ENCODE peak calls at places on chromosome 21, in five cellular contexts. M, A, N, B and Q are unnamed samples.

GRCh38 chr21:42215942-42216725 is 2.8 kb upstream of the ABCG1 start:
- DNase-seq in A (no peak), B (no peak), N (no peak), M (no peak), Q (no peak)

GRCh38 chr21:43267391-43268085 is 98.7 kb downstream of the CRYAA start:
- DNase-seq in M (no peak), N (no peak), B (no peak), A (peak), Q (no peak)

GRCh38 chr21:42513151-42513984 is at the start of gene SLC37A1:
- DNase-seq in N (peak), A (peak), M (no peak), B (no peak), Q (peak)

GRCh38 chr21:26565546-26565945 is 7.5 kb downstream of the CYYR1 start:
- DNase-seq in A (no peak), B (no peak), N (no peak), M (no peak), Q (no peak)

GRCh38 chr21:16308269-16308668 is 578.5 kb downstream of the USP25 start:
- DNase-seq in N (no peak), B (peak), M (no peak), A (no peak), Q (no peak)

GRCh38 chr21:26977741-26978140 is 10.9 kb upstream of the ADAMTS5 start:
- DNase-seq in N (no peak), B (no peak), M (no peak), A (no peak), Q (no peak)

GRCh38 chr21:32457360-32457840 is 44.9 kb downstream of the EVA1C start:
- DNase-seq in N (no peak), M (peak), B (peak), A (peak), Q (no peak)

GRCh38 chr21:31576428-31576827 is 83.1 kb upstream of the SOD1 start:
- DNase-seq in N (no peak), B (peak), A (peak), M (no peak), Q (no peak)

GRCh38 chr21:32599146-32599925 is 12.8 kb downstream of the CFAP298 start:
- DNase-seq in A (peak), N (no peak), M (no peak), B (no peak), Q (no peak)

GRCh38 chr21:44987301-44987885 is 47.6 kb downstream of the SLX9 start:
- DNase-seq in A (peak), B (no peak), N (no peak), M (no peak), Q (no peak)

GRCh38 chr21:42218836-42219605 is at the start of gene ABCG1:
- DNase-seq in N (no peak), A (peak), M (no peak), B (peak), Q (peak)

GRCh38 chr21:14878971-14879370 is 185.8 kb downstream of the NRIP1 start:
- DNase-seq in A (no peak), N (no peak), B (no peak), M (no peak), Q (no peak)

GRCh38 chr21:22536511-22536910 is 1538.3 kb downstream of the NCAM2 start:
- DNase-seq in B (peak), M (no peak), A (no peak), N (no peak), Q (no peak)

GRCh38 chr21:17526771-17527170 is 13.9 kb downstream of the CXADR start:
- DNase-seq in M (no peak), B (no peak), A (no peak), N (no peak), Q (no peak)

GRCh38 chr21:45330075-45330781 is 42.5 kb upstream of the POFUT2 start:
- DNase-seq in M (peak), A (peak), B (peak), N (peak), Q (no peak)

GRCh38 chr21:17472592-17473271 is 40.1 kb upstream of the CXADR start:
- DNase-seq in M (no peak), A (no peak), B (no peak), N (no peak), Q (no peak)

GRCh38 chr21:45084121-45084520 is 9.7 kb downstream of the ADARB1 start:
- DNase-seq in N (no peak), M (no peak), B (no peak), A (no peak), Q (no peak)

GRCh38 chr21:45019076-45019886 is 55.1 kb upstream of the ADARB1 start:
- DNase-seq in M (peak), A (peak), N (peak), B (no peak), Q (no peak)

GRCh38 chr21:17461014-17461413 is 51.8 kb upstream of the CXADR start:
- DNase-seq in B (peak), A (no peak), M (peak), N (no peak), Q (no peak)

GRCh38 chr21:31732891-31733520 is 1.1 kb upstream of the SCAF4 start:
- DNase-seq in N (no peak), B (peak), A (no peak), M (no peak), Q (no peak)

GRCh38 chr21:27362249-27362648 is 395.4 kb upstream of the ADAMTS5 start:
- DNase-seq in A (no peak), N (no peak), B (peak), M (no peak), Q (no peak)

GRCh38 chr21:32256873-32257620 is 21.8 kb downstream of the MIS18A start:
- DNase-seq in N (no peak), M (peak), A (no peak), B (peak), Q (no peak)

GRCh38 chr21:45146801-45147200 is 72.4 kb downstream of the ADARB1 start:
- DNase-seq in B (no peak), A (no peak), M (no peak), N (no peak), Q (no peak)

GRCh38 chr21:15060776-15061175 is 4.0 kb downstream of the NRIP1 start:
- DNase-seq in N (no peak), B (no peak), M (no peak), A (no peak), Q (no peak)

GRCh38 chr21:35506352-35506751 is 457.2 kb upstream of the RUNX1 start:
- DNase-seq in M (no peak), B (peak), N (no peak), A (no peak), Q (no peak)

GRCh38 chr21:30434033-30434631 is 4.1 kb downstream of the KRTAP13-4 start:
- DNase-seq in A (no peak), M (no peak), B (peak), N (peak), Q (peak)
- TF ChIP-seq CTCF in A (no peak), M (no peak), B (peak), N (peak), Q (peak)

GRCh38 chr21:38240121-38240520 is 16.7 kb upstream of the KCNJ15 start:
- DNase-seq in M (no peak), B (no peak), N (no peak), A (no peak), Q (no peak)

GRCh38 chr21:38242036-38242435 is 14.8 kb upstream of the KCNJ15 start:
- DNase-seq in N (no peak), A (no peak), M (no peak), B (no peak), Q (no peak)

GRCh38 chr21:38234395-38235142 is 22.2 kb upstream of the KCNJ15 start:
- DNase-seq in B (no peak), M (no peak), A (no peak), N (no peak), Q (no peak)

GRCh38 chr21:38241029-38241740 is 15.6 kb upstream of the KCNJ15 start:
- DNase-seq in M (no peak), N (no peak), B (peak), A (no peak), Q (no peak)

DNA sequence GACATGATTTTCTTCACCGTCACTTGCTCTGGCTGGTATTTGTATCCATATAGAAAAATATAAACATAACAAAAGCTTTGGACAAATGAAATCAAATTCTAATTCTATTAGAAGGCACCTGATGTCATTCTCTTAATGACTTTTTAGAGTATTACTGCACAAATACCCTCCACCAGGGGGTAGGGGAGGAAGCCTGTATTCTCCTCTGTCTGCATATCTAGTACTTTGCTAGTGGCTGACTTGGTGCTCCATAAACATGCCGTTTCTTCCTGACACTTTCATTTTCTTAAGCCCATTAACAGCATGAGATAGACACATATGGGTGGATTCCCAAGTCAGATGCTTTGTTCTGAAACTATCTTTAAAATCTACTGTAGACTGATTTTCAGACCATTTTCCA is 20.6 kb upstream of the KCNJ15 start:
- DNase-seq in N (no peak), M (no peak), A (no peak), B (no peak), Q (no peak)
- TF ChIP-seq CTCF in N (peak), M (no peak), A (no peak), B (peak), Q (no peak)

DNA sequence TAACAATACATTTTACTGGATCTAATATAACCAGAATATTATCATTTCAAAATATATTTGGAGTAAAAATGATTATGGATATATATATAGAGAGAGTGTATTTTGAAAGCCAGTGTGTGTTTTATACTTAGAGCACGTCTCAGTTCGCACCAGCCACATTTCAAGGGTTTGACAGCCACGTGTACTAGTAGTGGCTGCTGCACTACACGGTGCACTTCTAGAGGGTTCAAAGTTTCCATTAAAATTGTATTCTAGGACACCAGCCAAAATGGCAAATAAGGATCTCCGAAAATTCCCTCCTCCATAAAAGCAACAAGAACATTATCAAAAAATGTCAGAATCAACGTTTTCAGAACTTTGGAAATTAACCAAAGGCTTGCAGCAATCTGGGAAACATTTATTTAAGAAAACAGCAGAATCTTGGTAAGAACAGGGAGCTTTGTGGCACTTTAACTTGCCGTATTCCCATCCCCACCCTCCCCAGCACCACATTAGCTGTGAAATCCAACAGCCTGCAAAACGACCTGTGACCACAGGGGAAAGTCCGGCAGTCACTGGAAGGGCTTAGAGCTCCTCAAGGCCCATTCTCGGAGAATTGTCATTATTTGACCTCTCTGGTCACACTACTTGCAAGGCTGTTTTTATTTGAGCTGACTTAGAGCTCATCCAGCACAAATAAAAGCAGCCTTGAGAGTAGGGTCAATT is 33.5 kb upstream of the MRPS6 start:
- DNase-seq in B (no peak), M (no peak), N (no peak), A (no peak), Q (no peak)
- TF ChIP-seq CTCF in B (no peak), M (no peak), N (peak), A (no peak), Q (no peak)

DNA sequence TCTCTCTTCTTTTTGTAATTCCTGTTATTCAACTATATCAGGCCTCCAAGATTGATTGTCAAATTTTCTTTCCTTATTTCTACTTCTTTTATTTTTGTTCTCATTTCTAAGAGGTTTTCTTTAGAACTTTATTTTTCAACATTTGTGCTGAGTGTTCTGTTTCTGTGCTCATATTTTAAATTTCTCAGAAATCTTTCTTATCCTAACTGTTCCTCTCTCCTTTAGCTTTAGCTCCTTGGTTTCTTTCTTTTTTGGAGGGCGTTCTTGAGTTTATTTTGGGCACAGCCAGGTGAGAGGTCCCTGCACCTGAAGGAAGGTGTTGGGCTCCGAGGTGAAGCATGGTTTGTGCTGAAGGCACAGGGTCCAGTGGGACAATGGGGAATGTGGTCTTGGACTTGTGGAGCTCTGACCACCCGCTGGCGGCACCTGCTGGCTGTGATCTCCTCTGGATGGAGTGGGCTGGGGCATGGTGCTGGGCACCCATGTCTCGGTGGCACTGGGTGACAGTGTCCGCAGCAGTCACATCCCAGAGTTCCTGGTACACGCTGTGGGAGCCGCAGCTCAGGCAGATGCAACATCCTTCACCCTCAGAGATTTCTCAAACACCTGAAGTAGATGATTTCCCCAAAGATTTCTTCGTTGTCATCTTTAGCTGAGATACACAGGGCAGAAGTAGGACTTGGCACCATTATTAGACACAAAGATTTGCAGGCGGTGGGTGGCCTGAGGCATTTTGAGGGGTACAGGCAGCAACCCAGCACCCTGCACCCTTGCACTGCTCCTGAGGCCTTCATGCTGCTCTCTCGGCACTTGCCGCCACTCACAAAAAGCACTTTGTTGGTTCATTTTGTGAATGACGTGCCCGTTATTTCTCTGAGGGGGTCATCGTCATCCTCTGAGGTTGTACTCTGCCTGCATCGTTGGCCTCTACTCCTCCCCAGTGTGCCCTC is 38.2 kb upstream of the DIP2A start:
- DNase-seq in M (no peak), A (peak), N (no peak), B (no peak), Q (no peak)
- TF ChIP-seq CTCF in M (no peak), A (no peak), N (no peak), B (no peak), Q (no peak)

GRCh38 chr21:40615503-40616376 is 231.2 kb downstream of the DSCAM start:
- DNase-seq in A (no peak), M (no peak), B (no peak), N (no peak), Q (no peak)
- TF ChIP-seq CTCF in A (no peak), M (no peak), B (no peak), N (no peak), Q (no peak)

DNA sequence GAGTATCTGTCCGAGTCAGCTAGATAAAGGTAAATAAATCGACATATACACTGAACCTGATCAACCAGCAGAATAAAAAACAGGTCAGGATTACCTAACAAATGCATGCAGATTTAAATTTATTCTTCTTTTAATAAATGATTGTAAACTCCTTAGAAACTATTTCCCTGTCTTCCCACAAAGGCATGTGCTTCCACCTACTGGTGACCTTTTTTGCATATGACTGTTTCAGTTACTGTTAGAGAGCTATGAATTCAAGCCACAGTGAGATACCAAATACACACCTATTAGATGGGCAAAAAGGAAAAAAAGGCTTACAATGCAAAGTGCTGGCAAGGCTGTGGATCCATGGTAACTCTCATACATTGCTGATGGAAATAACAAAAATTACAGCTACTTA is 957.4 kb upstream of the NCAM2 start:
- DNase-seq in M (no peak), N (no peak), A (no peak), B (no peak), Q (no peak)
- TF ChIP-seq CTCF in M (no peak), N (peak), A (no peak), B (no peak), Q (peak)

DNA sequence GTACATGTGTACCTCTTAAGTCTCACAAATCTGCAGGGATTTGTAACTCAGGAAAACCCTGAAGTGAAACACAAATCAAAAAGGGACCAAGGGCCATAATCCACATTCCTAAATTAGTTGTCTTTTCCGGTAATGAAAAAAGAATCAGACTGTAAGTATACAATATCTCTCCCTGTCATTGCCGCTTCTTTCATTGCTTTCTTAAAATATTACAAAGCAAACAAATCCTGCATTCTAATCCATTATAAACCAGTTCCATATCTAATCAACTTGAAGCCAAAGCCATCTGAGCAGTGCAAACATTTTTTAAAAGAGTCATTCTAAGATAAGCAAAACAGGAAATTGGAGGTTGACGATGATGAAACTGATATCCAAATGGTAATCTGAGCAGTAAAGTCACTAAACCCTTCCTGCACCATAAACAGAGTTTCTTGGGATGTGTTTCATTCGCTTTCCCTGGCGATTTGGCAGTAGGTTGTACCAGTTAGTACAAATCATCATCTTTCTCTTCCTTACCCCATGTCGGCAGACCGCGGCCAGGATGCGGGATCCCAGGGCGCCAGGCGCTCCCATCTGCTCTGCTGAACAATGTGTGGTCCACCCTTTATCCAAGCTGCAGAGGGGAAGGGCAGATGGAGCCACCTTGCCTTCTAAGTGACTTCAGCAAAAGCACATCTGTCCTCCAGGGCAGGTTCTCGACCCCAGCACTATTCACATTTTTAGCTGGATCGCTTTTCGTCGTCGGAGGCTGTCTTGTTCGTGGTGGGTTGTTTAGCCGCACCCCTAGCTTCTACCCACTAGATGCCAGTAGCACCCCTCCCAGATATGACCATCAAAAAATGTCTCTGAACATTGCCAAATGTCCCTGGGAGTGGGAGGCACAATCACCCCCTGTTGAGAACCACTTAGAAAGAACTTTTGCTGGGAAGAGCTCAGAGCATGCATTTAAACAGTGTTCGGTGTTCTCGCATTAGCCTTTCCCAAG is 58.4 kb upstream of the SIM2 start:
- DNase-seq in N (no peak), B (no peak), A (no peak), M (no peak), Q (no peak)
- TF ChIP-seq CTCF in N (no peak), B (no peak), A (no peak), M (no peak), Q (no peak)

GRCh38 chr21:38267136-38267535 is 10.3 kb downstream of the KCNJ15 start:
- DNase-seq in N (no peak), A (no peak), M (no peak), B (no peak), Q (no peak)

GRCh38 chr21:38267991-38268858 is 11.4 kb downstream of the KCNJ15 start:
- DNase-seq in M (no peak), N (no peak), B (no peak), A (no peak), Q (no peak)

GRCh38 chr21:38272215-38272614 is 15.4 kb downstream of the KCNJ15 start:
- DNase-seq in A (peak), N (no peak), B (no peak), M (no peak), Q (no peak)

GRCh38 chr21:38268859-38269566 is 12.2 kb downstream of the KCNJ15 start:
- DNase-seq in B (no peak), A (no peak), M (no peak), N (no peak), Q (no peak)

GRCh38 chr21:38269567-38269917 is 12.8 kb downstream of the KCNJ15 start:
- DNase-seq in N (no peak), A (no peak), M (no peak), B (no peak), Q (no peak)
- TF ChIP-seq CTCF in N (no peak), A (no peak), M (no peak), B (no peak), Q (no peak)

GRCh38 chr21:29164330-29164942 is 34.0 kb downstream of the MAP3K7CL start:
- DNase-seq in N (no peak), A (no peak), M (no peak), B (peak), Q (no peak)
- TF ChIP-seq CTCF in N (peak), A (peak), M (peak), B (peak), Q (no peak)